ENCODE peak calls at places on chromosomes 4 and X, in eight cellular contexts. R is right cardiac atrium; T is right lobe of liver; U is A549; Z is tibial nerve; S is CD8-positive, alpha-beta memory T cell; G is uterus; M is heart right ventricle. B is an unnamed sample.

GRCh38 chrX:69097451-69098236 is 67.6 kb downstream of the PJA1 start:
- DNase-seq in R (no peak), T (no peak), U (no peak), Z (no peak), S (no peak), G (no peak), M (no peak), B (no peak)

GRCh38 chr4:113012122-113012725 is 37.2 kb upstream of the ANK2 start:
- DNase-seq in R (no peak), T (no peak), U (no peak), Z (no peak), S (no peak), G (no peak), M (no peak), B (no peak)

GRCh38 chr4:153198739-153199138 is 5.5 kb upstream of the TRIM2 start:
- DNase-seq in R (no peak), T (no peak), U (no peak), Z (no peak), S (no peak), G (no peak), M (no peak), B (no peak)

GRCh38 chr4:112127736-112128322 is 17.4 kb upstream of the FAM241A start:
- DNase-seq in R (no peak), T (no peak), U (no peak), Z (no peak), S (no peak), G (no peak), M (no peak), B (no peak)

GRCh38 chr4:29375716-29376115 is 1344.5 kb upstream of the PCDH7 start:
- DNase-seq in R (no peak), T (no peak), U (no peak), Z (no peak), S (no peak), G (no peak), M (no peak), B (no peak)

GRCh38 chr4:154044118-154044517 is 255.2 kb upstream of the SFRP2 start:
- DNase-seq in R (no peak), T (peak; percentile 75), U (no peak), Z (no peak), S (no peak), G (no peak), M (no peak), B (no peak)

GRCh38 chr4:108378164-108378563 is 209.4 kb upstream of the LEF1 start:
- DNase-seq in R (no peak), T (no peak), U (no peak), Z (no peak), S (no peak), G (no peak), M (no peak), B (no peak)

GRCh38 chrX:43510194-43510593 is 145.9 kb upstream of the MAOA start:
- DNase-seq in R (no peak), T (no peak), U (no peak), Z (no peak), S (no peak), G (no peak), M (no peak), B (no peak)

GRCh38 chr4:37951465-37952352 is 8.5 kb upstream of the PTTG2 start:
- DNase-seq in R (no peak), T (no peak), U (no peak), Z (no peak), S (no peak), G (no peak), M (no peak), B (no peak)

GRCh38 chr4:177033130-177033529 is 240.4 kb upstream of the VEGFC start:
- DNase-seq in R (no peak), T (no peak), U (no peak), Z (no peak), S (no peak), G (no peak), M (no peak), B (no peak)

GRCh38 chr4:41256740-41257256 is at the start of gene UCHL1:
- DNase-seq in R (peak; percentile 80), T (no peak), U (peak; percentile 59), Z (no peak), S (no peak), G (peak; percentile 22), M (peak; percentile 26), B (no peak)

GRCh38 chr4:8438743-8439142 is 1.8 kb downstream of the ACOX3 start:
- DNase-seq in R (no peak), T (no peak), U (no peak), Z (no peak), S (no peak), G (no peak), M (no peak), B (no peak)

GRCh38 chr4:8440491-8441311 is at the start of the genes ACOX3 and TRMT44:
- DNase-seq in R (peak; percentile 97), T (peak; percentile 92), U (peak; percentile 50), Z (peak; percentile 92), S (peak; percentile 94), G (peak; percentile 94), M (peak; percentile 92), B (no peak)

GRCh38 chr4:8441499-8442091 is 1.0 kb downstream of the TRMT44 start:
- DNase-seq in R (no peak), T (no peak), U (no peak), Z (no peak), S (no peak), G (no peak), M (no peak), B (no peak)

GRCh38 chr4:8439914-8440490 is 521 bp downstream of the ACOX3 start:
- DNase-seq in R (no peak), T (no peak), U (no peak), Z (no peak), S (no peak), G (no peak), M (no peak), B (no peak)

GRCh38 chr4:8439168-8439567 is 1.4 kb downstream of the ACOX3 start:
- DNase-seq in R (no peak), T (no peak), U (no peak), Z (no peak), S (no peak), G (no peak), M (no peak), B (no peak)
- H3K4me1 ChIP-seq in R (peaks cover 14% of the 10 kb centered on the region), T (peaks cover 52% of the 10 kb centered on the region), U (peaks cover 21% of the 10 kb centered on the region), Z (peaks cover 88% of the 10 kb centered on the region), S (peaks cover 47% of the 10 kb centered on the region), G (peaks cover 14% of the 10 kb centered on the region), M (peaks cover 29% of the 10 kb centered on the region), B (peaks cover 14% of the 10 kb centered on the region)

DNA sequence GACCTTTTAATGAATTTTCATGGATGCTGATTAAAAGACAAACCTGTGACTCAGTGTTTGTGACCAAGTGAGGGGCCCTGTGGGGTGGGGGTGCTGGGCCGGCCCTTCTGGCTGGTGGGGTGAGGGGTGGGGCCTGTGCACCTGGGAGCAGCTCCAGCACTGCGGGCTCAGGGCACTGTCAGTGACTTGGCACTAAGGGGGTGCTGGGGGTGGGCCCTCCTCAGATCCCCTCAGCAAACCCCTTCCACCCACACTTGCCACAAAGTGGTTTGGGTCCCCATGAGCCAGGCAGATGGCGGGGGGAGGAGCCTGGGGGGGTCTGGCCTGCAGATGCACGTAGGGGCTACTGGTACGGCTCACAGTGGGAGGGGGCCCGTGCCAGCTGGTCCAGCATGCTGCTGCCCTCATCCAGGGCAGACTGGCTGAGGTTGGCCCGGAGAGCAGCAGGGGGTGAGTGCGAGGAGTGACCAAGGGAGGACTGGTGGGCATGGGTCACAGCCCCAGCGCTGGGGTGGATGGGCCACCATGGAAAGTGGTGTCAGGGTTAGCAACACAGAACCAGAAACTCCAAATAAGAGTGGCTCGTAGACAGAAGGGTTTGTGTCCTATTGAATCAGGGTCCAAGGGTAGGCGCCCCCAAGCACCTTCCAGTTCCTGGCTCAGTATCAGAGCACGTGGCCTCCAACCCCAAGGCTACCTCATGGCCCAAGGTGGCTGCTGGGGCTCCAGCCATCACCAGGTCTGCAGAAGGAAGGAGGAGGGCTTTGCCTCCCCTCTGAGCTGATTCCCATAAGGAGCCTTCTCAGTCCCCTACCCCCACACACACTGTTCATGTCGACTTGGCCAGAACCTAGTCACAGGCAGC is 10.1 kb downstream of the NKX1-1 start:
- DNase-seq in R (peak; percentile 36), T (peak; percentile 26), U (no peak), Z (no peak), S (no peak), G (no peak), M (no peak), B (no peak)
- H3K9me3 ChIP-seq in R (no peaks in the 10 kb centered on the region), T (no peaks in the 10 kb centered on the region), U (no peaks in the 10 kb centered on the region), Z (no peaks in the 10 kb centered on the region), S (no peaks in the 10 kb centered on the region), G (no peaks in the 10 kb centered on the region), M (no peaks in the 10 kb centered on the region), B (no peaks in the 10 kb centered on the region)

GRCh38 chrX:115588180-115588579 is 27.2 kb downstream of the PLS3 start:
- DNase-seq in R (no peak), T (no peak), U (no peak), Z (no peak), S (no peak), G (no peak), M (no peak), B (no peak)
- H3K4me1 ChIP-seq in R (peaks cover 4% of the 10 kb centered on the region), T (peaks cover 30% of the 10 kb centered on the region), U (peaks cover 84% of the 10 kb centered on the region), Z (peaks cover 17% of the 10 kb centered on the region), S (no peaks in the 10 kb centered on the region), G (no peaks in the 10 kb centered on the region), M (no peaks in the 10 kb centered on the region), B (peaks cover 20% of the 10 kb centered on the region)

GRCh38 chr4:104351696-104352095 is 143.0 kb downstream of the CXXC4 start:
- DNase-seq in R (no peak), T (no peak), U (no peak), Z (no peak), S (no peak), G (no peak), M (no peak), B (no peak)

GRCh38 chr4:104352211-104352610 is 142.5 kb downstream of the CXXC4 start:
- DNase-seq in R (no peak), T (no peak), U (no peak), Z (no peak), S (no peak), G (no peak), M (no peak), B (no peak)

GRCh38 chr4:104353481-104353880 is 141.2 kb downstream of the CXXC4 start:
- DNase-seq in R (no peak), T (no peak), U (no peak), Z (no peak), S (no peak), G (no peak), M (no peak), B (no peak)
- H3K9me3 ChIP-seq in R (no peaks in the 10 kb centered on the region), T (no peaks in the 10 kb centered on the region), U (no peaks in the 10 kb centered on the region), Z (no peaks in the 10 kb centered on the region), S (no peaks in the 10 kb centered on the region), G (peaks cover 7% of the 10 kb centered on the region), M (peaks cover 28% of the 10 kb centered on the region), B (no peaks in the 10 kb centered on the region)

DNA sequence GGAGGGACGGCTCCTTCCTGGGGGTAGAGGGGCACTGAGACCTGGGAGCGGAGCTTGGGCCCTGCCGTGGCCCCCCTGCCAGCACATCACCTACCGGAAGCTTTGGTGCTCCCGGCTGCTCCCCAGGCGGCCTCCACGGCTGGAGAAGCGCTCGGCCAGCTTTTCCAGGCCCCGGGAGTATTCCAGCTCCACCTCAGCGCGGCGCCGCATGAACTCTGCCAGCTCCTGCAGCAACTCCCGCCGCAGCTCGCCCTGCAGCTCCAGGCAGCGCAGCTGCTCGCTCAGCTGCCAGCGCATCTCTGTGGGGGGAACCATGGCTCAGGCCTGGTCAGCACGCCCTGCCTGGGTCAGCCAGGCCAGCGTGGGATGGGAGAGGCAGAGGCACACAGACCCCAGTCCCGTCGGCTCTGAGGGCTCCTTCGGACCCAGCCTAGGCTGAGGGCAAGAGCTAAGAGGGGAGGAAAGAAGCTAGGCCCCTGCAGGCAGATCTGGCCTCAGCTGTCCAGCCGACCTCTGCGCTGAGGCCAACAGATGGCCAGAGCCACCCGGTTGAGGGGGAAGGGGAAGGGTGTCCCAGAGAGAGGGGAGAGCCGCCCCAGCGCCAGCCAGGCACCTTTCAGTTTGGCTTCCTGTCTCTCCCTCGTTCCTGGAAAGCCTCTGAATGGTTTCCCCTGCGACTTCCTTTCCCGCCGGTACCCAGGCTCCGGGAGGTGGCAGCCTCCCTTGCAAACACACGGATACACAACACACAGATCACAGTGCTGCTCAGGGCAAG is 4.4 kb downstream of the ARHGAP4 start:
- DNase-seq in R (peak; percentile 63), T (no peak), U (no peak), Z (no peak), S (no peak), G (peak; percentile 48), M (no peak), B (no peak)
- H3K4me1 ChIP-seq in R (peaks cover 4% of the 10 kb centered on the region), T (no peaks in the 10 kb centered on the region), U (peaks cover under 1% of the 10 kb centered on the region), Z (peaks cover 54% of the 10 kb centered on the region), S (peaks cover 14% of the 10 kb centered on the region), G (peaks cover 4% of the 10 kb centered on the region), M (no peaks in the 10 kb centered on the region), B (peaks cover 31% of the 10 kb centered on the region)